ENCODE peak calls at places on chromosome 22, in ten cellular contexts. O, A, N, P, F, R, H, M, S and Z are unnamed samples.

GRCh38 chr22:30636226-30637077 is 871 bp downstream of the SLC35E4 start:
- DNase-seq in S (no peak), P (no peak), M (peak; percentile 15), H (no peak), N (peak; percentile 28), R (no peak), A (no peak), F (no peak), O (no peak), Z (no peak)

GRCh38 chr22:46292727-46293126 is 3.9 kb upstream of the GTSE1 start:
- DNase-seq in R (no peak), O (no peak), S (no peak), A (no peak), P (no peak), H (no peak), M (peak; percentile 28), F (no peak), N (no peak), Z (no peak)

GRCh38 chr22:49240016-49240380 is 587.7 kb downstream of the BRD1 start:
- DNase-seq in F (no peak), P (no peak), A (no peak), R (no peak), N (no peak), O (no peak), S (no peak), H (no peak), M (no peak), Z (no peak)

GRCh38 chr22:19494001-19494560 is 14.4 kb downstream of the CDC45 start:
- DNase-seq in F (no peak), M (no peak), S (no peak), A (no peak), P (no peak), O (no peak), H (no peak), N (no peak), R (no peak), Z (no peak)

GRCh38 chr22:42908082-42908746 is 51.1 kb upstream of the ARFGAP3 start:
- DNase-seq in S (no peak), A (no peak), P (no peak), O (no peak), H (no peak), R (no peak), N (no peak), M (no peak), F (no peak), Z (no peak)

GRCh38 chr22:44530106-44530505 is 32.1 kb upstream of the RTL6 start:
- DNase-seq in A (no peak), S (no peak), H (peak; percentile 31), O (no peak), N (no peak), P (no peak), F (no peak), R (no peak), M (no peak), Z (no peak)

GRCh38 chr22:21450320-21450831 is 16.8 kb upstream of the TMEM191C start:
- DNase-seq in H (peak; percentile 43), S (no peak), P (no peak), M (peak; percentile 9), F (no peak), O (no peak), R (no peak), A (no peak), N (no peak), Z (no peak)

GRCh38 chr22:49937758-49938564 is 19.5 kb downstream of the CRELD2 start:
- DNase-seq in M (no peak), A (no peak), N (no peak), R (no peak), S (no peak), H (peak; percentile 71), F (no peak), P (peak; percentile 68), O (no peak), Z (no peak)

GRCh38 chr22:48853627-48854240 is 973.9 kb downstream of the BRD1 start:
- DNase-seq in H (no peak), A (no peak), S (no peak), O (no peak), F (no peak), N (no peak), R (no peak), P (no peak), M (no peak), Z (no peak)

GRCh38 chr22:36770116-36770945 is 5.6 kb downstream of the IFT27 start:
- DNase-seq in F (no peak), M (no peak), O (no peak), P (no peak), S (no peak), A (no peak), R (no peak), N (no peak), H (peak; percentile 47), Z (no peak)

GRCh38 chr22:31926969-31927368 is 17.4 kb upstream of the YWHAH start:
- DNase-seq in R (no peak), N (no peak), M (no peak), S (no peak), F (no peak), H (no peak), O (no peak), A (peak; percentile 74), P (no peak), Z (no peak)

GRCh38 chr22:21632237-21632895 is at the start of gene CCDC116:
- DNase-seq in P (no peak), N (peak; percentile 77), R (no peak), O (no peak), S (no peak), A (peak; percentile 61), F (no peak), H (peak; percentile 76), M (no peak), Z (no peak)

GRCh38 chr22:49543876-49544275 is 283.8 kb downstream of the BRD1 start:
- DNase-seq in H (peak; percentile 35), R (no peak), M (no peak), A (no peak), S (no peak), F (no peak), P (no peak), O (no peak), N (no peak), Z (no peak)

GRCh38 chr22:19576460-19577421 is 52.5 kb upstream of the CLDN5 start:
- DNase-seq in H (no peak), N (peak; percentile 84), P (peak; percentile 48), A (peak; percentile 58), F (no peak), S (no peak), O (no peak), R (peak; percentile 15), M (no peak), Z (no peak)

GRCh38 chr22:48891688-48892380 is 935.8 kb downstream of the BRD1 start:
- DNase-seq in A (no peak), F (no peak), H (peak; percentile 36), R (no peak), M (no peak), P (no peak), O (no peak), N (no peak), S (no peak), Z (no peak)

GRCh38 chr22:48778308-48779195 is 1049.1 kb downstream of the BRD1 start:
- DNase-seq in F (no peak), P (no peak), M (no peak), H (no peak), R (no peak), N (no peak), O (no peak), S (no peak), A (no peak), Z (peak; percentile 64)

GRCh38 chr22:31250740-31251330 is 38.7 kb downstream of the LIMK2 start:
- DNase-seq in R (no peak), P (peak; percentile 26), H (no peak), M (peak; percentile 35), O (no peak), A (no peak), S (no peak), N (no peak), F (no peak), Z (no peak)

GRCh38 chr22:41925783-41926460 is 684 bp downstream of the TNFRSF13C start:
- DNase-seq in S (no peak), A (peak; percentile 84), M (peak; percentile 56), H (peak; percentile 81), R (peak; percentile 28), N (peak; percentile 64), P (peak; percentile 50), O (no peak), F (no peak), Z (no peak)

GRCh38 chr22:49408102-49408836 is 419.4 kb downstream of the BRD1 start:
- DNase-seq in H (no peak), M (no peak), R (no peak), F (no peak), A (no peak), N (no peak), P (no peak), O (no peak), S (no peak), Z (peak; percentile 58)

GRCh38 chr22:22508274-22509176 is at the start of gene ZNF280B:
- DNase-seq in M (peak; percentile 67), A (peak; percentile 97), R (peak; percentile 80), O (peak; percentile 32), P (peak; percentile 33), N (peak; percentile 89), S (peak; percentile 81), H (peak; percentile 85), F (peak; percentile 57), Z (no peak)

GRCh38 chr22:25554321-25555088 is 10.0 kb upstream of the GRK3 start:
- DNase-seq in M (no peak), S (no peak), A (no peak), R (no peak), F (no peak), H (no peak), O (no peak), P (no peak), N (no peak), Z (no peak)

GRCh38 chr22:46732513-46732912 is 5.5 kb downstream of the CERK start:
- DNase-seq in R (no peak), F (no peak), O (no peak), P (no peak), S (no peak), A (no peak), N (no peak), M (no peak), H (no peak), Z (peak; percentile 77)

GRCh38 chr22:39409630-39410029 is 10.1 kb downstream of the TAB1 start:
- DNase-seq in M (no peak), A (no peak), O (no peak), P (no peak), S (no peak), F (no peak), N (no peak), R (no peak), H (no peak), Z (no peak)

GRCh38 chr22:43925433-43926348 is 2.1 kb downstream of the PNPLA3 start:
- DNase-seq in F (no peak), R (no peak), M (peak; percentile 24), O (no peak), S (no peak), H (peak; percentile 71), P (no peak), A (no peak), N (no peak), Z (no peak)

GRCh38 chr22:36440429-36441002 is 40.9 kb downstream of the TXN2 start:
- DNase-seq in N (no peak), M (no peak), F (no peak), R (no peak), A (no peak), H (no peak), S (no peak), O (no peak), P (no peak), Z (no peak)

GRCh38 chr22:24985824-24986214 is 33.3 kb downstream of the KIAA1671 start:
- DNase-seq in P (peak; percentile 75), N (peak; percentile 31), S (no peak), M (no peak), A (no peak), F (no peak), R (peak; percentile 73), O (peak; percentile 52), H (no peak), Z (no peak)

GRCh38 chr22:49142281-49142680 is 685.4 kb downstream of the BRD1 start:
- DNase-seq in A (no peak), N (no peak), R (no peak), H (no peak), M (no peak), O (no peak), S (no peak), P (no peak), F (no peak), Z (no peak)

GRCh38 chr22:37533995-37534394 is 14.8 kb upstream of the CARD10 start:
- DNase-seq in M (no peak), O (no peak), A (no peak), R (peak; percentile 84), P (no peak), F (no peak), N (peak; percentile 63), H (no peak), S (peak; percentile 34), Z (no peak)